ENCODE peak calls at places on chromosome 10, in four cellular contexts. One of them, this sample, is unnamed.

GRCh38 chr10:115572740-115573455 is 479.7 kb downstream of the ATRNL1 start:
- DNase-seq in ovary: no peak
- DNase-seq in sigmoid colon: no peak
- DNase-seq in adrenal gland: no peak
- DNase-seq in this sample: no peak

GRCh38 chr10:125343118-125343752 is 182.9 kb upstream of the CTBP2 start:
- DNase-seq in sigmoid colon: no peak
- DNase-seq in adrenal gland: no peak
- DNase-seq in ovary: no peak
- DNase-seq in this sample: no peak

GRCh38 chr10:90930971-90931841 is 10.3 kb upstream of the ANKRD1 start:
- DNase-seq in ovary: peak
- DNase-seq in adrenal gland: peak
- DNase-seq in sigmoid colon: no peak
- DNase-seq in this sample: no peak

GRCh38 chr10:72846225-72846624 is 47.3 kb upstream of the OIT3 start:
- DNase-seq in sigmoid colon: no peak
- DNase-seq in adrenal gland: no peak
- DNase-seq in ovary: no peak
- DNase-seq in this sample: no peak

GRCh38 chr10:114304017-114304565 is 65.0 kb downstream of the VWA2 start:
- DNase-seq in ovary: peak
- DNase-seq in adrenal gland: peak
- DNase-seq in sigmoid colon: peak
- DNase-seq in this sample: peak

GRCh38 chr10:28400678-28401077 is 97.8 kb upstream of the MPP7 start:
- DNase-seq in ovary: no peak
- DNase-seq in sigmoid colon: no peak
- DNase-seq in adrenal gland: no peak
- DNase-seq in this sample: no peak

GRCh38 chr10:43863859-43864591 is 215.3 kb upstream of the ZNF32 start:
- DNase-seq in sigmoid colon: no peak
- DNase-seq in adrenal gland: no peak
- DNase-seq in ovary: peak
- DNase-seq in this sample: peak

GRCh38 chr10:15719899-15720634 is at the start of gene ITGA8:
- DNase-seq in sigmoid colon: no peak
- DNase-seq in ovary: no peak
- DNase-seq in adrenal gland: peak
- DNase-seq in this sample: no peak

GRCh38 chr10:101329341-101330032 is 24.5 kb upstream of the BTRC start:
- DNase-seq in adrenal gland: no peak
- DNase-seq in ovary: no peak
- DNase-seq in sigmoid colon: no peak
- DNase-seq in this sample: no peak

GRCh38 chr10:99711129-99711719 is 20.7 kb downstream of the COX15 start:
- DNase-seq in ovary: no peak
- DNase-seq in sigmoid colon: no peak
- DNase-seq in adrenal gland: peak
- DNase-seq in this sample: no peak

GRCh38 chr10:18334116-18334867 is 194.1 kb downstream of the CACNB2 start:
- DNase-seq in sigmoid colon: no peak
- DNase-seq in ovary: no peak
- DNase-seq in adrenal gland: no peak
- DNase-seq in this sample: no peak

GRCh38 chr10:98201760-98202159 is 66.2 kb downstream of the LOXL4 start:
- DNase-seq in ovary: no peak
- DNase-seq in adrenal gland: no peak
- DNase-seq in sigmoid colon: no peak
- DNase-seq in this sample: no peak

GRCh38 chr10:118908487-118909280 is 120.8 kb upstream of the NANOS1 start:
- DNase-seq in ovary: no peak
- DNase-seq in adrenal gland: no peak
- DNase-seq in sigmoid colon: no peak
- DNase-seq in this sample: no peak

GRCh38 chr10:17923728-17924127 is 28.0 kb upstream of the SLC39A12 start:
- DNase-seq in sigmoid colon: peak
- DNase-seq in ovary: no peak
- DNase-seq in adrenal gland: no peak
- DNase-seq in this sample: peak

GRCh38 chr10:122655524-122656307 is 43.9 kb downstream of the C10orf120 start:
- DNase-seq in ovary: no peak
- DNase-seq in sigmoid colon: peak
- DNase-seq in adrenal gland: no peak
- DNase-seq in this sample: peak

GRCh38 chr10:34045571-34046190 is 711.2 kb upstream of the NRP1 start:
- DNase-seq in adrenal gland: no peak
- DNase-seq in ovary: no peak
- DNase-seq in sigmoid colon: no peak
- DNase-seq in this sample: no peak

GRCh38 chr10:124245191-124245590 is 151.8 kb upstream of the CHST15 start:
- DNase-seq in sigmoid colon: no peak
- DNase-seq in adrenal gland: no peak
- DNase-seq in ovary: no peak
- DNase-seq in this sample: peak

GRCh38 chr10:30495687-30496086 is 61.7 kb downstream of the MAP3K8 start:
- DNase-seq in adrenal gland: no peak
- DNase-seq in sigmoid colon: no peak
- DNase-seq in ovary: no peak
- DNase-seq in this sample: no peak

GRCh38 chr10:60731134-60731883 is 47.0 kb upstream of the CDK1 start:
- DNase-seq in sigmoid colon: no peak
- DNase-seq in ovary: no peak
- DNase-seq in adrenal gland: no peak
- DNase-seq in this sample: no peak

GRCh38 chr10:91210435-91210834 is 10.0 kb upstream of the PCGF5 start:
- DNase-seq in adrenal gland: no peak
- DNase-seq in sigmoid colon: no peak
- DNase-seq in ovary: peak
- DNase-seq in this sample: no peak

GRCh38 chr10:35433851-35434426 is 97.6 kb downstream of the CCNY start:
- DNase-seq in adrenal gland: no peak
- DNase-seq in ovary: no peak
- DNase-seq in sigmoid colon: no peak
- DNase-seq in this sample: no peak

GRCh38 chr10:77531441-77532001 is 106.1 kb downstream of the KCNMA1 start:
- DNase-seq in ovary: no peak
- DNase-seq in sigmoid colon: peak
- DNase-seq in adrenal gland: peak
- DNase-seq in this sample: no peak
- TF ChIP-seq POLR2A in ovary: no peak
- TF ChIP-seq POLR2A in sigmoid colon: no peak
- TF ChIP-seq POLR2A in adrenal gland: no peak
- TF ChIP-seq POLR2A in this sample: no peak

GRCh38 chr10:387949-388660 is 252.8 kb downstream of the ZMYND11 start:
- DNase-seq in sigmoid colon: peak
- DNase-seq in adrenal gland: no peak
- DNase-seq in ovary: no peak
- DNase-seq in this sample: no peak

GRCh38 chr10:390449-391100 is 255.3 kb downstream of the ZMYND11 start:
- DNase-seq in ovary: no peak
- DNase-seq in sigmoid colon: peak
- DNase-seq in adrenal gland: no peak
- DNase-seq in this sample: peak

GRCh38 chr10:389836-390448 is 254.7 kb downstream of the ZMYND11 start:
- DNase-seq in ovary: no peak
- DNase-seq in adrenal gland: no peak
- DNase-seq in sigmoid colon: peak
- DNase-seq in this sample: no peak

GRCh38 chr10:388661-389045 is 253.4 kb downstream of the ZMYND11 start:
- DNase-seq in adrenal gland: no peak
- DNase-seq in sigmoid colon: no peak
- DNase-seq in ovary: no peak
- DNase-seq in this sample: peak

DNA sequence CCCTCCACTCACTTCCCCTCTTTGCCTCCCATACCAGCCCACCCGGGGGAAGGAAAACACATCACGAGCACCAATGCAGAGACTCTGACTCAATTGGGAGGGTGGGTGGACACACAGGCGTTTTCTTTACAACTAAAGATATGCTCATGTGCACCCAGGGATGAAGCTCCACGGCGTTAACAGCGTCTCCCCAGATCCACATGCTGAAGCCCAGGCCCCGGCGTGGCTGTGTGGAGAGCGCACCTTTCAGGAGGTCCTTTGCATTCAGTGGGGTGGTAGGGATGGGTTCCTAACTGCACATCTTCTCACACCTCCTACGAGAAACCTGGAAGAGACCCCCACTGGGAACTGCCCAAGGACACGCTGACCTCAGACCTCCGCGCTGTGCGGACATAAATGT is 254.1 kb downstream of the ZMYND11 start:
- DNase-seq in adrenal gland: no peak
- DNase-seq in sigmoid colon: no peak
- DNase-seq in ovary: no peak
- DNase-seq in this sample: peak
- TF ChIP-seq POLR2A in adrenal gland: no peak
- TF ChIP-seq POLR2A in sigmoid colon: no peak
- TF ChIP-seq POLR2A in ovary: no peak
- TF ChIP-seq POLR2A in this sample: no peak

DNA sequence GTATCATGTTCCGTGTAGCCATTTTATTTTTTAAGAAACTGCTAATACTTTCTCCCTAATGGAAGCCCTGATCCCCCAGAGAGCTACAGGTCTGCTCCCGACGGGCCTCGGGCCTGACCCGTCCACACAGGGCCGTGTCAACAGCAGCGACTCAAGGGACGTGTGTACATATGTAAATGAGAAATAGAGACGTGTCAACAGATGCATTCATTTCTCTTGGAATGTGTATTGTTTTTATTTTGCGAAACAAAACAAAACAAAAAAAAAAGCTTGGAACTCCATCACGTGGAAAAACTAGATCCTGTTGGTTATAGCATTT is 31.7 kb upstream of the PPIF start:
- DNase-seq in sigmoid colon: no peak
- DNase-seq in adrenal gland: no peak
- DNase-seq in ovary: no peak
- DNase-seq in this sample: no peak
- TF ChIP-seq POLR2A in sigmoid colon: no peak
- TF ChIP-seq POLR2A in adrenal gland: no peak
- TF ChIP-seq POLR2A in ovary: no peak
- TF ChIP-seq POLR2A in this sample: no peak

DNA sequence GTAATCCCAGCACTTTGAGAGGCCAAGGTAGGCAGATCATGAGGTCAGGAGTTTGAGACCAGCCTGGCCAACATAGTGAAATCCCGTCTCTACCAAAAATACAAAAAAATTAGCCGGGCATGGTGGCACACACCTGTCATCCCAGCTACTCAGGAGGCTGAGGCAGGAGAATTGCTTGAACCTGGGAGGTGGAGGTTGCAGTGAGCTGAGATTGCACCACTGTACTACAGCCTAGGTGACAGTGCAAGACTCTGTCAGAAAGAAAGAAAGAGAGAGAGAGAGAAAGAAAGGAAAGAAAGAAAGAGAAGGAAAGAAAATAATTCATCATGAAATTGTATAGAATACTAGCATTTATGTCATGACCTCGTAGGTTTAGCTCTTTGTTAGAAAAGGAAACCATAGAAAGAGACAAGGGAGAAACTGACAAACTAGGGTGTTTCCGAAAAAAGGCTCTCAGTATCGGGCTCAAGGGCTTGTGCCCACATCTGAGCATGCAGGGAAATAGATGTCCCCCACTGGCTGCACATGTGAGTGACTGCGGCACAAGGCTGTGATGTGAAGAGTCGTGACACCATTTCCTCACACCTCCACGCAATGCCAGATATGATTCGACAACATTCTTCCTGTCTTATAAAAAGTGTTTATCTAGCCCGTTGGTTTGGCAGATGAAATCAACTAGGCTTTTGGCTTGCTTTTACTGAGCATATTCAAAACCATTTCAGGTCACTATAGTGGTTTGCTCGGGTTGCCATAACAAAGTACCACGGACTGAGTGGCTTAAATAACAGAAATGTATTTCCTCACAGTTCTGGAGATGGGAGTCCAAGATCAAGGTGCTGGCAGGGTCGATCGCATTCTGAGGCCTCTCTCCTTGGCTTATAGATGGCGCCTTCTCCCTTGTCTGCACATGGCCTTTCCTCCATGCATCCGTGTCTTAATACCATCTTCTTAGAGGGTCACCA is 2.0 kb downstream of the SRGN start:
- DNase-seq in sigmoid colon: no peak
- DNase-seq in ovary: no peak
- DNase-seq in adrenal gland: no peak
- DNase-seq in this sample: no peak
- TF ChIP-seq POLR2A in sigmoid colon: no peak
- TF ChIP-seq POLR2A in ovary: no peak
- TF ChIP-seq POLR2A in adrenal gland: no peak
- TF ChIP-seq POLR2A in this sample: no peak

GRCh38 chr10:7117177-7117799 is 293.5 kb downstream of the SFMBT2 start:
- DNase-seq in ovary: no peak
- DNase-seq in adrenal gland: no peak
- DNase-seq in sigmoid colon: no peak
- DNase-seq in this sample: no peak
- TF ChIP-seq POLR2A in ovary: no peak
- TF ChIP-seq POLR2A in adrenal gland: no peak
- TF ChIP-seq POLR2A in sigmoid colon: no peak
- TF ChIP-seq POLR2A in this sample: no peak

GRCh38 chr10:8054498-8055407 is at the start of gene GATA3:
- DNase-seq in ovary: no peak
- DNase-seq in sigmoid colon: no peak
- DNase-seq in adrenal gland: peak
- DNase-seq in this sample: peak
- TF ChIP-seq POLR2A in ovary: no peak
- TF ChIP-seq POLR2A in sigmoid colon: no peak
- TF ChIP-seq POLR2A in adrenal gland: no peak
- TF ChIP-seq POLR2A in this sample: no peak

DNA sequence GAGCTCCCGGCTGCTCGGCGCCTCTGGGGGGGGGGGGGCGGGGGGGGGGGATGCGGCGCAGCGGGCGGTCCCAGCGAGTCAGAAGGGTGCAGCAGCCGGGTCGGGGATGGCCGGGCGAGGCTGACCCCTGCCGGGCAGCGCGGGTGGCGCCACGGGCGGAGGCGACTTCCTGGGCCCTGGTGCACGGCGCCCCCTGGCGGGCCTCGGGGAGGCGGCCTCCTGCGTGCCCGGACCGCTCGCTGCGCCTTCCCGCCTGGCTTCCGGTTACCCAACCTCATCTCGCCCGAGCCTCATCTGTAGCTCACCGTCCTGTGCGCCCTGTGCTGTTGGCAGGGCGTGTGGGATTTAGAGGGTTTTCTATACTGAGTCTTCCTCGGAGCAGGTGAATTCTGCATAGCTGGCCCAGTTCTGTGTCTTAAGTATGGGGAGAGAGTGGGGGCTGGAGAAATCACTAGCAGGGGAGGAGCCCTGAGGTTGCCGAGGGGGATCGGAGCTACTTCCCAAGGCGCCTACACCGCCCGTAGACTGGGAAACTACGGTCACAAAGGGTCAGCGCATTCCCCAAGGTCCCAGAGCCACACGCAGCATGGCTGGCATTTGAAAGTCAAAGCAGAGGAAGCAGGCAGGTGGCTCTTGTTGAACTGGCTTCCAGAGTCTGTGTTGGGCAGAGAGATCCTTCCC is 28.3 kb upstream of the WDFY4 start:
- DNase-seq in adrenal gland: peak
- DNase-seq in sigmoid colon: peak
- DNase-seq in ovary: peak
- DNase-seq in this sample: peak
- TF ChIP-seq POLR2A in adrenal gland: no peak
- TF ChIP-seq POLR2A in sigmoid colon: no peak
- TF ChIP-seq POLR2A in ovary: no peak
- TF ChIP-seq POLR2A in this sample: no peak

This sample was measured in lower leg skin.